ENCODE peak calls at places on chromosomes 7 and 10, in eight cellular contexts. L is WERI-Rb-1, P is left ventricle myocardium inferior, H is pancreas, I is natural killer cell, E is body of pancreas, Z is cardiac muscle cell, B is endothelial cell. O is an unnamed sample.

GRCh38 chr7:55013851-55014250 is 5.0 kb upstream of the EGFR start:
- DNase-seq in P (no peak), E (no peak), I (no peak), B (no peak), H (no peak), Z (no peak), L (no peak), O (no peak)

GRCh38 chr7:38054199-38054598 is 123.8 kb upstream of the STARD3NL start:
- DNase-seq in H (no peak), L (no peak), P (no peak), E (no peak), Z (no peak), I (no peak), B (no peak), O (no peak)

GRCh38 chr10:71214641-71215160 is 2.3 kb downstream of the UNC5B start:
- DNase-seq in E (no peak), Z (no peak), B (no peak), I (no peak), L (no peak), H (no peak), P (no peak), O (no peak)

GRCh38 chr7:126715076-126715475 is 537.7 kb downstream of the GRM8 start:
- DNase-seq in E (no peak), H (no peak), B (no peak), I (no peak), Z (no peak), P (no peak), L (no peak), O (no peak)

GRCh38 chr10:52801951-52802350 is 29.4 kb upstream of the MBL2 start:
- DNase-seq in P (no peak), L (no peak), Z (no peak), H (no peak), I (no peak), B (no peak), E (no peak), O (no peak)

GRCh38 chr7:129225206-129225930 is 538 bp downstream of the AHCYL2 start:
- DNase-seq in B (peak; percentile 61), L (peak; percentile 50), H (peak; percentile 71), I (no peak), P (peak; percentile 47), E (peak; percentile 53), Z (peak; percentile 74), O (peak; percentile 69)

GRCh38 chr10:6236349-6237188 is 33.8 kb downstream of the PFKFB3 start:
- DNase-seq in Z (no peak), H (no peak), B (no peak), P (no peak), L (no peak), E (no peak), I (no peak), O (no peak)

GRCh38 chr7:99622596-99622995 is 5.8 kb downstream of the ZSCAN25 start:
- DNase-seq in Z (no peak), E (no peak), L (no peak), P (no peak), I (no peak), H (no peak), B (no peak), O (no peak)

GRCh38 chr7:129684777-129685176 is 73.3 kb downstream of the NRF1 start:
- DNase-seq in H (peak; percentile 28), I (no peak), P (no peak), B (no peak), L (no peak), Z (peak; percentile 2), E (no peak), O (no peak)

GRCh38 chr10:104337527-104337984 is 709 bp downstream of the ITPRIP start:
- DNase-seq in E (peak; percentile 52), I (no peak), L (no peak), H (no peak), B (peak; percentile 59), Z (no peak), P (no peak), O (no peak)

GRCh38 chr10:73251683-73252444 is 580 bp downstream of the MRPS16 start:
- DNase-seq in I (no peak), E (no peak), H (no peak), B (peak; percentile 5), L (peak; percentile 28), Z (no peak), P (no peak), O (no peak)

GRCh38 chr10:86644412-86645110 is 9.8 kb upstream of the OPN4 start:
- DNase-seq in I (no peak), Z (no peak), L (peak; percentile 45), H (no peak), B (no peak), P (no peak), E (no peak), O (no peak)

GRCh38 chr7:111138196-111138569 is 47.3 kb downstream of the LRRN3 start:
- DNase-seq in P (peak; percentile 24), B (no peak), L (no peak), I (no peak), E (peak; percentile 3), H (no peak), Z (no peak), O (peak; percentile 27)

GRCh38 chr10:73915206-73915851 is 4.4 kb downstream of the PLAU start:
- DNase-seq in P (no peak), E (no peak), I (no peak), B (no peak), L (no peak), Z (no peak), H (no peak), O (no peak)

GRCh38 chr7:147803625-147804024 is 786.9 kb upstream of the C7orf33 start:
- DNase-seq in L (no peak), Z (no peak), E (no peak), H (no peak), P (no peak), B (no peak), I (no peak), O (no peak)

GRCh38 chr10:18185621-18186020 is 45.4 kb downstream of the CACNB2 start:
- DNase-seq in E (peak; percentile 77), H (no peak), L (no peak), B (no peak), Z (no peak), P (no peak), I (no peak), O (no peak)
- TF ChIP-seq CTCF in E (no peak), H (no peak), L (no peak), B (no peak), Z (no peak), P (no peak), I (no peak), O (no peak)

GRCh38 chr10:90652519-90652918 is 205.3 kb downstream of the HTR7 start:
- DNase-seq in H (no peak), I (no peak), L (peak; percentile 34), B (no peak), E (peak; percentile 3), P (no peak), Z (peak; percentile 9), O (no peak)
- TF ChIP-seq CTCF in H (no peak), I (no peak), L (peak; percentile 56), B (no peak), E (peak; percentile 35), P (peak; percentile 31), Z (peak; percentile 66), O (no peak)

GRCh38 chr10:50551894-50552293 is 71.9 kb downstream of the SGMS1 start:
- DNase-seq in P (no peak), H (no peak), B (no peak), E (no peak), I (no peak), L (no peak), Z (no peak), O (no peak)

GRCh38 chr10:50554381-50554994 is 69.3 kb downstream of the SGMS1 start:
- DNase-seq in Z (peak; percentile 37), P (peak; percentile 22), H (no peak), I (no peak), L (no peak), E (no peak), B (no peak), O (peak; percentile 8)

GRCh38 chr10:50554995-50555568 is 68.7 kb downstream of the SGMS1 start:
- DNase-seq in Z (no peak), B (no peak), H (no peak), I (no peak), E (peak; percentile 15), P (no peak), L (no peak), O (no peak)

GRCh38 chr10:50552308-50552707 is 71.4 kb downstream of the SGMS1 start:
- DNase-seq in Z (no peak), I (no peak), E (no peak), L (no peak), B (no peak), P (no peak), H (no peak), O (no peak)

DNA sequence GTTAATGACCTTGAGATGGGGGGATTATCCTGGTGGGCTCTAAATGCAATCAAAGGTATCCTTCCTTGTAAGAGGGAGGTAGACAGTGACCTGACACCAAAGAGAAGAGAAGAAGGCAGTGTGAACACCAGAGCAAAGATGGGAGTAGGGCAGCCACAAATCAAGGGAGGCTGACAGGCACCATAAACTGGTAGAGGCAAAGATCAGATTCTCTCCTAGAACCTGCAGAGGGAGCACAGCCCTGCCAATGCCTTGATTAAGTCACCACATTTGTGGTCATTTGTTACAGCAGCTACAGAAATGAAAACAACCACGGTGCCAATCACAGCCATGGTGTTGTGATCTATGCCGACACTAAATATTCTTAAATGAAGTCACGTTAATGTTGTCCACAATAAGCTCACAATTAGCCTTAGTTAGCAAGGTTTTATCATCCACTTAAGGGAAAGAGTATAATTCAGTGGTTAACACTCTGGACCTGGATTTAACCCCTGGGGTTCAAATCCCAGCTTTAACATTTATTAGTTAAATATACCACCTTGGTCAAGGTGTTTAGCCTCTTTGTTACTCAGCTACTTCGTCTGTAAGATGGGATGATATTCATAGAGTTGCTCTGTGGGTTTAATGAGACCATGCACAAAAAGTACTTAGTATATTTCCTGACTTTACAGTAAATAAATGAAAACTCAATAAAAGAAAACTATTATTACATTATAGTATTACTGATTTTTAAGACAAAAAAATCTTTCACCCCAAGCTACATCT is 70.8 kb downstream of the SGMS1 start:
- DNase-seq in B (no peak), I (peak; percentile 29), Z (no peak), P (no peak), H (no peak), L (peak; percentile 10), E (peak; percentile 42), O (peak; percentile 65)
- TF ChIP-seq CTCF in B (no peak), I (peak; percentile 54), Z (peak; percentile 48), P (peak; percentile 37), H (no peak), L (peak; percentile 12), E (peak; percentile 43), O (no peak)

GRCh38 chr7:101816499-101817030 is 861 bp upstream of the CUX1 start:
- DNase-seq in B (peak; percentile 62), H (peak; percentile 68), I (peak; percentile 22), L (peak; percentile 54), Z (peak; percentile 83), E (peak; percentile 52), P (peak; percentile 51), O (peak; percentile 70)

GRCh38 chr7:101815826-101816488 is 1.5 kb upstream of the CUX1 start:
- DNase-seq in E (peak; percentile 83), H (peak; percentile 81), L (peak; percentile 78), P (peak; percentile 80), B (peak; percentile 75), I (peak; percentile 64), Z (peak; percentile 92), O (peak; percentile 81)

GRCh38 chr7:101814081-101814995 is 3.1 kb upstream of the CUX1 start:
- DNase-seq in I (peak; percentile 49), L (peak; percentile 71), H (peak; percentile 73), E (peak; percentile 67), Z (peak; percentile 86), B (peak; percentile 62), P (peak; percentile 51), O (peak; percentile 76)

GRCh38 chr7:101813414-101814019 is 3.9 kb upstream of the CUX1 start:
- DNase-seq in B (no peak), I (no peak), E (no peak), P (no peak), Z (no peak), H (no peak), L (no peak), O (no peak)

GRCh38 chr7:101814996-101815825 is 2.2 kb upstream of the CUX1 start:
- DNase-seq in I (peak; percentile 63), B (peak; percentile 73), E (peak; percentile 41), P (peak; percentile 29), H (peak; percentile 74), Z (peak; percentile 76), L (peak; percentile 68), O (peak; percentile 72)
- TF ChIP-seq CTCF in I (peak; percentile 21), B (peak; percentile 80), E (no peak), P (peak; percentile 62), H (peak; percentile 26), Z (peak; percentile 23), L (peak; percentile 56), O (peak; percentile 30)